ENCODE peak calls at places on chromosomes 1 and 21, in six cellular contexts. X is left cardiac atrium; C is EL; P is GM04504; J is NCI-H345; E is activated CD4-positive, alpha-beta T cell treated with anti-CD3 and anti-CD28 coated beads for 48 hours. W is an unnamed sample.

GRCh38 chr1:177413982-177414654 is 243.4 kb downstream of the BRINP2 start:
- DNase-seq in P (no peak), C (no peak), J (no peak), E (no peak), X (no peak), W (no peak)

GRCh38 chr1:234619794-234620247 is 9.8 kb upstream of the IRF2BP2 start:
- DNase-seq in P (no peak), J (peak), E (no peak), X (no peak), C (no peak), W (no peak)

GRCh38 chr1:235411489-235412486 is 44.6 kb downstream of the TBCE start:
- DNase-seq in P (no peak), E (no peak), C (peak), J (no peak), X (no peak), W (no peak)

GRCh38 chr1:219580019-219580676 is 32.8 kb downstream of the ZC3H11B start:
- DNase-seq in J (no peak), X (no peak), P (no peak), C (no peak), E (no peak), W (no peak)

GRCh38 chr1:64677471-64677870 is 67.4 kb upstream of the RAVER2 start:
- DNase-seq in P (no peak), E (no peak), X (no peak), C (no peak), J (no peak), W (no peak)

GRCh38 chr1:243708210-243708609 is 141.8 kb downstream of the AKT3 start:
- DNase-seq in X (no peak), E (no peak), J (no peak), P (no peak), C (no peak), W (no peak)

GRCh38 chr1:156368889-156369684 is at the start of gene RHBG:
- DNase-seq in J (no peak), C (peak), X (peak), E (peak), P (no peak), W (peak)

GRCh38 chr1:6037338-6037762 is 8.3 kb upstream of the KCNAB2 start:
- DNase-seq in J (peak), X (no peak), E (no peak), C (peak), P (peak), W (no peak)

GRCh38 chr1:212916395-212917133 is 33.8 kb upstream of the VASH2 start:
- DNase-seq in J (no peak), E (peak), X (peak), C (no peak), P (no peak), W (peak)

GRCh38 chr1:153565529-153566374 is at the start of gene S100A2:
- DNase-seq in X (peak), C (peak), P (peak), E (peak), J (peak), W (no peak)

GRCh38 chr1:100896481-100896982 is 642 bp downstream of the SLC30A7 start:
- DNase-seq in J (peak), E (peak), X (peak), C (peak), P (peak), W (peak)

GRCh38 chr21:18369115-18369514 is 34.5 kb downstream of the TMPRSS15 start:
- DNase-seq in P (no peak), X (no peak), E (no peak), C (no peak), J (peak), W (no peak)

GRCh38 chr1:85940621-85941306 is 215.8 kb downstream of the COL24A1 start:
- DNase-seq in E (no peak), J (no peak), C (peak), X (no peak), P (peak), W (no peak)

GRCh38 chr1:37485902-37486679 is 11.7 kb downstream of the ZC3H12A start:
- DNase-seq in J (no peak), P (no peak), X (peak), E (no peak), C (no peak), W (no peak)

GRCh38 chr1:10644307-10645128 is 151.9 kb downstream of the CASZ1 start:
- DNase-seq in P (no peak), C (peak), E (peak), X (no peak), J (no peak), W (no peak)

GRCh38 chr21:25080161-25080560 is 527.1 kb downstream of the MRPL39 start:
- DNase-seq in E (no peak), C (no peak), J (no peak), X (no peak), P (peak), W (no peak)

GRCh38 chr1:53545663-53546408 is 86.6 kb downstream of the DMRTB1 start:
- DNase-seq in X (peak), C (no peak), E (no peak), P (no peak), J (no peak), W (no peak)

GRCh38 chr1:3773572-3774502 is 1.3 kb downstream of the SMIM1 start:
- DNase-seq in P (no peak), X (no peak), J (no peak), C (no peak), E (no peak), W (no peak)

GRCh38 chr1:33709780-33710713 is 153.8 kb upstream of the HMGB4 start:
- DNase-seq in C (no peak), X (no peak), E (no peak), J (no peak), P (no peak), W (no peak)

GRCh38 chr21:36908260-36908908 is 58.1 kb downstream of the HLCS start:
- DNase-seq in E (no peak), X (no peak), J (no peak), C (peak), P (no peak), W (no peak)

GRCh38 chr21:46024983-46025860 is 43.7 kb downstream of the COL6A1 start:
- DNase-seq in X (no peak), C (peak), J (no peak), P (no peak), E (no peak), W (no peak)

GRCh38 chr1:114341886-114342285 is 169.1 kb downstream of the TRIM33 start:
- DNase-seq in E (no peak), X (no peak), P (no peak), C (no peak), J (no peak), W (no peak)

GRCh38 chr1:118504231-118504644 is 319.2 kb upstream of the SPAG17 start:
- DNase-seq in X (no peak), C (no peak), J (peak), E (no peak), P (no peak), W (no peak)

GRCh38 chr1:35554261-35555211 is 2.7 kb downstream of the KIAA0319L start:
- DNase-seq in X (no peak), E (no peak), P (no peak), J (no peak), C (no peak), W (peak)

GRCh38 chr1:19734056-19734455 is 65.7 kb downstream of the TMCO4 start:
- DNase-seq in P (no peak), C (no peak), J (no peak), E (no peak), X (no peak), W (no peak)

GRCh38 chr1:170978371-170978900 is 43.1 kb downstream of the MROH9 start:
- DNase-seq in J (no peak), C (no peak), E (no peak), P (no peak), X (no peak), W (no peak)

GRCh38 chr21:41598561-41599511 is 90.9 kb upstream of the TMPRSS2 start:
- DNase-seq in P (no peak), X (no peak), J (no peak), E (no peak), C (no peak), W (no peak)

GRCh38 chr1:180527270-180527669 is 24.9 kb upstream of the ACBD6 start:
- DNase-seq in C (peak), E (no peak), P (no peak), X (no peak), J (no peak), W (no peak)

GRCh38 chr1:7366286-7366954 is 404.7 kb upstream of the VAMP3 start:
- DNase-seq in C (no peak), P (no peak), X (peak), J (peak), E (no peak), W (no peak)

W was measured in mucosa of gallbladder.